ENCODE peak calls at places on chromosomes 7 and 10, in nine cellular contexts. One of them, this sample, is unnamed.

GRCh38 chr7:151199196-151199874 is 11.0 kb downstream of the H2BK1 start:
- DNase-seq in HepG2: no peak
- DNase-seq in endothelial cell of umbilical vein: no peak
- DNase-seq in GM23338: no peak
- DNase-seq in K562: no peak
- DNase-seq in breast epithelium: no peak
- DNase-seq in GM12892: no peak
- DNase-seq in suprapubic skin: no peak
- DNase-seq in spleen: no peak
- DNase-seq in this sample: no peak

GRCh38 chr10:86599729-86600128 is 54.6 kb upstream of the OPN4 start:
- DNase-seq in K562: no peak
- DNase-seq in GM12892: no peak
- DNase-seq in spleen: no peak
- DNase-seq in breast epithelium: no peak
- DNase-seq in GM23338: peak
- DNase-seq in endothelial cell of umbilical vein: no peak
- DNase-seq in suprapubic skin: no peak
- DNase-seq in HepG2: no peak
- DNase-seq in this sample: no peak

GRCh38 chr7:64884913-64885370 is 18.1 kb upstream of the ZNF273 start:
- DNase-seq in spleen: no peak
- DNase-seq in endothelial cell of umbilical vein: no peak
- DNase-seq in HepG2: no peak
- DNase-seq in suprapubic skin: peak
- DNase-seq in GM12892: no peak
- DNase-seq in K562: no peak
- DNase-seq in breast epithelium: no peak
- DNase-seq in GM23338: no peak
- DNase-seq in this sample: no peak

GRCh38 chr7:141674201-141674671 is 27.7 kb downstream of the DENND11 start:
- DNase-seq in breast epithelium: no peak
- DNase-seq in GM23338: peak
- DNase-seq in HepG2: peak
- DNase-seq in K562: no peak
- DNase-seq in GM12892: no peak
- DNase-seq in spleen: no peak
- DNase-seq in endothelial cell of umbilical vein: peak
- DNase-seq in suprapubic skin: no peak
- DNase-seq in this sample: no peak

GRCh38 chr7:154680894-154681659 is 321.8 kb downstream of the PAXIP1 start:
- DNase-seq in HepG2: no peak
- DNase-seq in GM12892: no peak
- DNase-seq in spleen: no peak
- DNase-seq in GM23338: no peak
- DNase-seq in suprapubic skin: no peak
- DNase-seq in breast epithelium: no peak
- DNase-seq in endothelial cell of umbilical vein: no peak
- DNase-seq in K562: peak
- DNase-seq in this sample: no peak

GRCh38 chr7:64654796-64655548 is 11.0 kb upstream of the ZNF107 start:
- DNase-seq in endothelial cell of umbilical vein: no peak
- DNase-seq in GM12892: no peak
- DNase-seq in K562: no peak
- DNase-seq in suprapubic skin: no peak
- DNase-seq in spleen: no peak
- DNase-seq in GM23338: no peak
- DNase-seq in HepG2: no peak
- DNase-seq in breast epithelium: no peak
- DNase-seq in this sample: no peak

GRCh38 chr10:58237014-58237830 is 30.5 kb downstream of the IPMK start:
- DNase-seq in GM23338: no peak
- DNase-seq in spleen: no peak
- DNase-seq in HepG2: peak
- DNase-seq in breast epithelium: no peak
- DNase-seq in suprapubic skin: no peak
- DNase-seq in GM12892: no peak
- DNase-seq in K562: no peak
- DNase-seq in endothelial cell of umbilical vein: peak
- DNase-seq in this sample: no peak

GRCh38 chr7:112649560-112649959 is 140.6 kb downstream of the TMEM168 start:
- DNase-seq in GM23338: no peak
- DNase-seq in GM12892: no peak
- DNase-seq in suprapubic skin: no peak
- DNase-seq in spleen: no peak
- DNase-seq in HepG2: no peak
- DNase-seq in breast epithelium: no peak
- DNase-seq in K562: no peak
- DNase-seq in endothelial cell of umbilical vein: no peak
- DNase-seq in this sample: no peak

GRCh38 chr7:133290676-133291332 is 37.9 kb downstream of the EXOC4 start:
- DNase-seq in suprapubic skin: no peak
- DNase-seq in GM12892: no peak
- DNase-seq in K562: no peak
- DNase-seq in GM23338: no peak
- DNase-seq in HepG2: no peak
- DNase-seq in endothelial cell of umbilical vein: no peak
- DNase-seq in spleen: no peak
- DNase-seq in breast epithelium: no peak
- DNase-seq in this sample: no peak

GRCh38 chr10:90775351-90776028 is 82.3 kb downstream of the HTR7 start:
- DNase-seq in GM23338: peak
- DNase-seq in K562: no peak
- DNase-seq in suprapubic skin: no peak
- DNase-seq in endothelial cell of umbilical vein: no peak
- DNase-seq in spleen: no peak
- DNase-seq in GM12892: no peak
- DNase-seq in HepG2: no peak
- DNase-seq in breast epithelium: no peak
- DNase-seq in this sample: no peak

GRCh38 chr10:43408331-43408709 is 666 bp downstream of the HNRNPF start:
- DNase-seq in suprapubic skin: peak
- DNase-seq in spleen: no peak
- DNase-seq in endothelial cell of umbilical vein: peak
- DNase-seq in breast epithelium: no peak
- DNase-seq in K562: no peak
- DNase-seq in HepG2: no peak
- DNase-seq in GM12892: no peak
- DNase-seq in GM23338: peak
- DNase-seq in this sample: no peak

GRCh38 chr10:112732277-112732891 is 217.7 kb upstream of the TCF7L2 start:
- DNase-seq in GM12892: no peak
- DNase-seq in endothelial cell of umbilical vein: peak
- DNase-seq in GM23338: no peak
- DNase-seq in K562: no peak
- DNase-seq in HepG2: no peak
- DNase-seq in spleen: no peak
- DNase-seq in suprapubic skin: no peak
- DNase-seq in breast epithelium: no peak
- DNase-seq in this sample: no peak

GRCh38 chr7:16649196-16649595 is 3.2 kb downstream of the BZW2 start:
- DNase-seq in breast epithelium: no peak
- DNase-seq in GM23338: no peak
- DNase-seq in HepG2: no peak
- DNase-seq in K562: no peak
- DNase-seq in GM12892: no peak
- DNase-seq in endothelial cell of umbilical vein: peak
- DNase-seq in spleen: no peak
- DNase-seq in suprapubic skin: no peak
- DNase-seq in this sample: no peak

GRCh38 chr7:3493499-3493898 is 192.4 kb downstream of the SDK1 start:
- DNase-seq in GM23338: peak
- DNase-seq in GM12892: no peak
- DNase-seq in HepG2: peak
- DNase-seq in spleen: no peak
- DNase-seq in endothelial cell of umbilical vein: peak
- DNase-seq in breast epithelium: no peak
- DNase-seq in K562: no peak
- DNase-seq in suprapubic skin: no peak
- DNase-seq in this sample: no peak

GRCh38 chr7:3495957-3496356 is 194.9 kb downstream of the SDK1 start:
- DNase-seq in K562: no peak
- DNase-seq in endothelial cell of umbilical vein: no peak
- DNase-seq in suprapubic skin: no peak
- DNase-seq in spleen: no peak
- DNase-seq in GM23338: no peak
- DNase-seq in HepG2: no peak
- DNase-seq in GM12892: no peak
- DNase-seq in breast epithelium: no peak
- DNase-seq in this sample: no peak

GRCh38 chr7:3495530-3495929 is 194.5 kb downstream of the SDK1 start:
- DNase-seq in GM23338: no peak
- DNase-seq in breast epithelium: no peak
- DNase-seq in endothelial cell of umbilical vein: no peak
- DNase-seq in GM12892: no peak
- DNase-seq in K562: no peak
- DNase-seq in suprapubic skin: no peak
- DNase-seq in spleen: no peak
- DNase-seq in HepG2: no peak
- DNase-seq in this sample: no peak

DNA sequence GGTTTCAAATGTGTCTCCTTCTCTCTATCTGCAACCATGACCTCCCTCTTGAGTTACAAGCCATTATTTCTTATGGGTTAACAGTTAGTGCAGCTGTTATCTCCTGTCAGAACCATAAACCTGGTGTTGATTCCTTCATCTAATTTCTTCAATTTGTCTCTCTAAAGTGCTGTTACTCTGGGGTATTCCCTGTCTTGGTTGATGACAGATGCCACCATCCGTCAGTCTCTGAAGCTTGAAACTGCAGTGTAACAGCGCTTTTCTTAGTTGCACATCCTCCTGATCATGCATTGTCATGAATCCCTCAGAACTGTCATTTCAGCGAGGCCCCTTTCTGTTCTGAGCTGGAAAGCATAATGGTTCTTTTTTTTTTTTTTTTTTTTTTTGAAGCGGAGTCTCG is 193.8 kb downstream of the SDK1 start:
- DNase-seq in GM23338: no peak
- DNase-seq in K562: no peak
- DNase-seq in spleen: no peak
- DNase-seq in breast epithelium: no peak
- DNase-seq in HepG2: no peak
- DNase-seq in suprapubic skin: no peak
- DNase-seq in endothelial cell of umbilical vein: no peak
- DNase-seq in GM12892: no peak
- DNase-seq in this sample: no peak
- TF ChIP-seq POLR2AphosphoS5 in GM23338: no peak
- TF ChIP-seq POLR2AphosphoS5 in K562: no peak
- TF ChIP-seq POLR2AphosphoS5 in spleen: no peak
- TF ChIP-seq POLR2AphosphoS5 in breast epithelium: no peak
- TF ChIP-seq POLR2AphosphoS5 in HepG2: no peak
- TF ChIP-seq POLR2AphosphoS5 in suprapubic skin: no peak
- TF ChIP-seq POLR2AphosphoS5 in endothelial cell of umbilical vein: no peak
- TF ChIP-seq POLR2AphosphoS5 in GM12892: no peak
- TF ChIP-seq POLR2AphosphoS5 in this sample: no peak

GRCh38 chr7:116779222-116779621 is 83.2 kb upstream of the CAPZA2 start:
- DNase-seq in GM23338: no peak
- DNase-seq in HepG2: no peak
- DNase-seq in spleen: no peak
- DNase-seq in GM12892: no peak
- DNase-seq in K562: no peak
- DNase-seq in breast epithelium: no peak
- DNase-seq in suprapubic skin: no peak
- DNase-seq in endothelial cell of umbilical vein: no peak
- DNase-seq in this sample: no peak
- TF ChIP-seq POLR2AphosphoS5 in GM23338: no peak
- TF ChIP-seq POLR2AphosphoS5 in HepG2: no peak
- TF ChIP-seq POLR2AphosphoS5 in spleen: no peak
- TF ChIP-seq POLR2AphosphoS5 in GM12892: no peak
- TF ChIP-seq POLR2AphosphoS5 in K562: no peak
- TF ChIP-seq POLR2AphosphoS5 in breast epithelium: no peak
- TF ChIP-seq POLR2AphosphoS5 in suprapubic skin: no peak
- TF ChIP-seq POLR2AphosphoS5 in endothelial cell of umbilical vein: no peak
- TF ChIP-seq POLR2AphosphoS5 in this sample: no peak

GRCh38 chr10:92284112-92284704 is 6.7 kb downstream of the CPEB3 start:
- DNase-seq in spleen: peak
- DNase-seq in breast epithelium: no peak
- DNase-seq in K562: no peak
- DNase-seq in endothelial cell of umbilical vein: no peak
- DNase-seq in GM12892: no peak
- DNase-seq in suprapubic skin: no peak
- DNase-seq in HepG2: no peak
- DNase-seq in GM23338: no peak
- DNase-seq in this sample: no peak
- TF ChIP-seq POLR2AphosphoS5 in spleen: no peak
- TF ChIP-seq POLR2AphosphoS5 in breast epithelium: no peak
- TF ChIP-seq POLR2AphosphoS5 in K562: no peak
- TF ChIP-seq POLR2AphosphoS5 in endothelial cell of umbilical vein: no peak
- TF ChIP-seq POLR2AphosphoS5 in GM12892: no peak
- TF ChIP-seq POLR2AphosphoS5 in suprapubic skin: no peak
- TF ChIP-seq POLR2AphosphoS5 in HepG2: no peak
- TF ChIP-seq POLR2AphosphoS5 in GM23338: no peak
- TF ChIP-seq POLR2AphosphoS5 in this sample: no peak

GRCh38 chr7:106356-106755 is 86.0 kb upstream of the FAM20C start:
- DNase-seq in endothelial cell of umbilical vein: no peak
- DNase-seq in suprapubic skin: no peak
- DNase-seq in breast epithelium: no peak
- DNase-seq in HepG2: no peak
- DNase-seq in GM12892: no peak
- DNase-seq in GM23338: no peak
- DNase-seq in spleen: no peak
- DNase-seq in K562: no peak
- DNase-seq in this sample: no peak

GRCh38 chr7:109793-110556 is 82.4 kb upstream of the FAM20C start:
- DNase-seq in spleen: no peak
- DNase-seq in HepG2: no peak
- DNase-seq in suprapubic skin: no peak
- DNase-seq in GM23338: no peak
- DNase-seq in K562: no peak
- DNase-seq in breast epithelium: no peak
- DNase-seq in endothelial cell of umbilical vein: no peak
- DNase-seq in GM12892: no peak
- DNase-seq in this sample: no peak

GRCh38 chr7:110557-111232 is 81.7 kb upstream of the FAM20C start:
- DNase-seq in HepG2: no peak
- DNase-seq in spleen: no peak
- DNase-seq in GM12892: no peak
- DNase-seq in breast epithelium: no peak
- DNase-seq in endothelial cell of umbilical vein: no peak
- DNase-seq in GM23338: no peak
- DNase-seq in suprapubic skin: no peak
- DNase-seq in K562: no peak
- DNase-seq in this sample: no peak

GRCh38 chr7:109094-109493 is 83.3 kb upstream of the FAM20C start:
- DNase-seq in GM12892: no peak
- DNase-seq in HepG2: no peak
- DNase-seq in spleen: peak
- DNase-seq in breast epithelium: no peak
- DNase-seq in endothelial cell of umbilical vein: no peak
- DNase-seq in suprapubic skin: no peak
- DNase-seq in K562: no peak
- DNase-seq in GM23338: no peak
- DNase-seq in this sample: no peak

DNA sequence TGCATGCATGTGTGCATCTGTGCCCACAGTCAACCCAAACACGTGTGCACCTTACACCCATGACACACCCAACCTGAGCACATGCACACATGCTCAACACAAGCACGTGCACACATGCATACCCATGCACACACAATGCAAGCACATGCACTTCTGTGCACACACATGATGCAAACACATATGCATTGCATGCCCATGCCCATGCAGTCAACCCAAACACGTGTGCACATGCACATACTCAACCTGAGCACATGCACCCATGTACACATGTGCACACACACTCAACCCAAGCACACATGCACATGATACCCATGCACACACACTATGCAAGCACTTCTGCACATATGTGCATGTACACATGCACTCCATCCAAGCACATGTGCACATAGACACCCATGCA is 84.5 kb upstream of the FAM20C start:
- DNase-seq in K562: no peak
- DNase-seq in GM12892: no peak
- DNase-seq in HepG2: no peak
- DNase-seq in breast epithelium: no peak
- DNase-seq in endothelial cell of umbilical vein: no peak
- DNase-seq in GM23338: no peak
- DNase-seq in suprapubic skin: no peak
- DNase-seq in spleen: peak
- DNase-seq in this sample: no peak
- TF ChIP-seq POLR2AphosphoS5 in K562: no peak
- TF ChIP-seq POLR2AphosphoS5 in GM12892: no peak
- TF ChIP-seq POLR2AphosphoS5 in HepG2: no peak
- TF ChIP-seq POLR2AphosphoS5 in breast epithelium: no peak
- TF ChIP-seq POLR2AphosphoS5 in endothelial cell of umbilical vein: no peak
- TF ChIP-seq POLR2AphosphoS5 in GM23338: no peak
- TF ChIP-seq POLR2AphosphoS5 in suprapubic skin: no peak
- TF ChIP-seq POLR2AphosphoS5 in spleen: no peak
- TF ChIP-seq POLR2AphosphoS5 in this sample: no peak

This sample was measured in GM12891.